ENCODE peak calls at places on chromosomes 6 and 20, in seven cellular contexts. One of them, this sample, is unnamed.

GRCh38 chr20:52130406-52130805 is 61.2 kb downstream of the ZFP64 start:
- DNase-seq in upper lobe of right lung: no peak
- DNase-seq in adrenal gland: no peak
- DNase-seq in cardiac muscle cell: peak; percentile 30
- DNase-seq in heart right ventricle: no peak
- DNase-seq in prostate gland: no peak
- DNase-seq in tibial artery: no peak
- DNase-seq in this sample: no peak

GRCh38 chr6:51271615-51272014 is 452.9 kb downstream of the TFAP2B start:
- DNase-seq in upper lobe of right lung: no peak
- DNase-seq in adrenal gland: no peak
- DNase-seq in cardiac muscle cell: no peak
- DNase-seq in prostate gland: no peak
- DNase-seq in heart right ventricle: no peak
- DNase-seq in tibial artery: no peak
- DNase-seq in this sample: no peak

GRCh38 chr6:4603291-4603690 is 172.9 kb upstream of the CDYL start:
- DNase-seq in heart right ventricle: peak; percentile 28
- DNase-seq in adrenal gland: no peak
- DNase-seq in tibial artery: peak; percentile 73
- DNase-seq in cardiac muscle cell: peak; percentile 97
- DNase-seq in prostate gland: no peak
- DNase-seq in upper lobe of right lung: peak; percentile 74
- DNase-seq in this sample: no peak

GRCh38 chr20:46130534-46130933 is 12.4 kb downstream of the CD40 start:
- DNase-seq in heart right ventricle: no peak
- DNase-seq in adrenal gland: no peak
- DNase-seq in prostate gland: no peak
- DNase-seq in upper lobe of right lung: peak; percentile 47
- DNase-seq in cardiac muscle cell: no peak
- DNase-seq in tibial artery: no peak
- DNase-seq in this sample: peak; percentile 52

GRCh38 chr6:100886078-100886477 is 4.9 kb upstream of the ASCC3 start:
- DNase-seq in tibial artery: no peak
- DNase-seq in adrenal gland: no peak
- DNase-seq in cardiac muscle cell: peak; percentile 25
- DNase-seq in upper lobe of right lung: no peak
- DNase-seq in prostate gland: no peak
- DNase-seq in heart right ventricle: no peak
- DNase-seq in this sample: no peak

GRCh38 chr20:63898882-63899558 is 4.1 kb downstream of the DNAJC5 start:
- DNase-seq in prostate gland: no peak
- DNase-seq in upper lobe of right lung: no peak
- DNase-seq in heart right ventricle: no peak
- DNase-seq in cardiac muscle cell: no peak
- DNase-seq in adrenal gland: no peak
- DNase-seq in tibial artery: no peak
- DNase-seq in this sample: no peak

GRCh38 chr20:45946149-45946970 is 11.9 kb downstream of the PCIF1 start:
- DNase-seq in prostate gland: no peak
- DNase-seq in adrenal gland: peak; percentile 84
- DNase-seq in tibial artery: peak; percentile 91
- DNase-seq in upper lobe of right lung: peak; percentile 76
- DNase-seq in cardiac muscle cell: peak; percentile 62
- DNase-seq in heart right ventricle: no peak
- DNase-seq in this sample: peak; percentile 80

GRCh38 chr6:113184291-113184690 is 672.9 kb upstream of the MARCKS start:
- DNase-seq in heart right ventricle: no peak
- DNase-seq in tibial artery: no peak
- DNase-seq in adrenal gland: no peak
- DNase-seq in cardiac muscle cell: peak; percentile 77
- DNase-seq in upper lobe of right lung: no peak
- DNase-seq in prostate gland: no peak
- DNase-seq in this sample: no peak

GRCh38 chr20:8250539-8251200 is 118.6 kb downstream of the PLCB1 start:
- DNase-seq in upper lobe of right lung: no peak
- DNase-seq in heart right ventricle: no peak
- DNase-seq in cardiac muscle cell: no peak
- DNase-seq in prostate gland: no peak
- DNase-seq in adrenal gland: no peak
- DNase-seq in tibial artery: no peak
- DNase-seq in this sample: no peak

GRCh38 chr20:1806456-1806855 is 88.8 kb upstream of the SIRPA start:
- DNase-seq in tibial artery: no peak
- DNase-seq in upper lobe of right lung: no peak
- DNase-seq in heart right ventricle: no peak
- DNase-seq in cardiac muscle cell: no peak
- DNase-seq in prostate gland: no peak
- DNase-seq in adrenal gland: no peak
- DNase-seq in this sample: no peak

GRCh38 chr6:125509477-125509876 is 207.7 kb upstream of the HDDC2 start:
- DNase-seq in upper lobe of right lung: no peak
- DNase-seq in adrenal gland: no peak
- DNase-seq in heart right ventricle: no peak
- DNase-seq in cardiac muscle cell: no peak
- DNase-seq in prostate gland: no peak
- DNase-seq in tibial artery: no peak
- DNase-seq in this sample: no peak

GRCh38 chr6:50899306-50899840 is 80.7 kb downstream of the TFAP2B start:
- DNase-seq in tibial artery: no peak
- DNase-seq in prostate gland: no peak
- DNase-seq in adrenal gland: no peak
- DNase-seq in heart right ventricle: no peak
- DNase-seq in upper lobe of right lung: no peak
- DNase-seq in cardiac muscle cell: no peak
- DNase-seq in this sample: no peak

GRCh38 chr6:169641461-169642085 is 60.3 kb downstream of the WDR27 start:
- DNase-seq in heart right ventricle: no peak
- DNase-seq in adrenal gland: no peak
- DNase-seq in prostate gland: no peak
- DNase-seq in cardiac muscle cell: no peak
- DNase-seq in tibial artery: no peak
- DNase-seq in upper lobe of right lung: no peak
- DNase-seq in this sample: no peak

GRCh38 chr6:170487707-170488329 is 65.3 kb downstream of the PSMB1 start:
- DNase-seq in tibial artery: no peak
- DNase-seq in adrenal gland: no peak
- DNase-seq in upper lobe of right lung: no peak
- DNase-seq in cardiac muscle cell: no peak
- DNase-seq in prostate gland: no peak
- DNase-seq in heart right ventricle: no peak
- DNase-seq in this sample: no peak

GRCh38 chr6:52300489-52300931 is 16.0 kb upstream of the MCM3 start:
- DNase-seq in cardiac muscle cell: no peak
- DNase-seq in prostate gland: no peak
- DNase-seq in adrenal gland: no peak
- DNase-seq in heart right ventricle: no peak
- DNase-seq in tibial artery: no peak
- DNase-seq in upper lobe of right lung: no peak
- DNase-seq in this sample: no peak

GRCh38 chr20:16575390-16576140 is 2.3 kb upstream of the KIF16B start:
- DNase-seq in upper lobe of right lung: no peak
- DNase-seq in heart right ventricle: no peak
- DNase-seq in prostate gland: no peak
- DNase-seq in cardiac muscle cell: no peak
- DNase-seq in tibial artery: no peak
- DNase-seq in adrenal gland: no peak
- DNase-seq in this sample: no peak

GRCh38 chr6:41040101-41040910 is 1.3 kb upstream of the UNC5CL start:
- DNase-seq in upper lobe of right lung: peak; percentile 73
- DNase-seq in tibial artery: no peak
- DNase-seq in heart right ventricle: no peak
- DNase-seq in prostate gland: no peak
- DNase-seq in cardiac muscle cell: no peak
- DNase-seq in adrenal gland: no peak
- DNase-seq in this sample: peak; percentile 90

GRCh38 chr6:14255916-14256315 is 138.3 kb downstream of the CD83 start:
- DNase-seq in upper lobe of right lung: no peak
- DNase-seq in tibial artery: no peak
- DNase-seq in cardiac muscle cell: no peak
- DNase-seq in adrenal gland: no peak
- DNase-seq in heart right ventricle: no peak
- DNase-seq in prostate gland: no peak
- DNase-seq in this sample: no peak

GRCh38 chr6:14246876-14247275 is 129.3 kb downstream of the CD83 start:
- DNase-seq in heart right ventricle: no peak
- DNase-seq in prostate gland: no peak
- DNase-seq in adrenal gland: no peak
- DNase-seq in upper lobe of right lung: no peak
- DNase-seq in tibial artery: no peak
- DNase-seq in cardiac muscle cell: no peak
- DNase-seq in this sample: no peak

GRCh38 chr6:14252271-14252850 is 134.8 kb downstream of the CD83 start:
- DNase-seq in tibial artery: no peak
- DNase-seq in prostate gland: no peak
- DNase-seq in upper lobe of right lung: no peak
- DNase-seq in adrenal gland: no peak
- DNase-seq in cardiac muscle cell: no peak
- DNase-seq in heart right ventricle: no peak
- DNase-seq in this sample: no peak

GRCh38 chr6:14254505-14254904 is 136.9 kb downstream of the CD83 start:
- DNase-seq in tibial artery: no peak
- DNase-seq in cardiac muscle cell: no peak
- DNase-seq in prostate gland: no peak
- DNase-seq in upper lobe of right lung: no peak
- DNase-seq in heart right ventricle: no peak
- DNase-seq in adrenal gland: no peak
- DNase-seq in this sample: no peak

DNA sequence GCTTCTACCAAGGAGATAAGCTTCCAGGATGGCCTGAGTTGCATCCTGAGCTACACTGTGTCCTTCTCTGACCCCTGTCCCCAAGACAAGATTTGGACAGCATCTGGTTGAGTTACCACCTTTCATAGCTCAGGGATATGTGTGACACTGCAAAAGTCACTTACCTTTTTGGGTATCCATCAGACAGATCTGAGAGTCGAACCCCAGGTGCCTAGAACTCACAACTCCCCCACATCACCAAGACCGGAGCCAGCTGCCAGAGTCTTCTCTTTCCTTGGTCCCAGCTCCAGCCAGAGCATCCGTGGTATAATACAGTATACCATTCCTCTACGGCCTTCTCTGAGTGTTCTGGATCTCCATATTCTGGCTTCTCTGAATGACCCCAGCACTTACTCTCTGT is 133.0 kb downstream of the CD83 start:
- DNase-seq in adrenal gland: no peak
- DNase-seq in heart right ventricle: no peak
- DNase-seq in prostate gland: no peak
- DNase-seq in cardiac muscle cell: no peak
- DNase-seq in tibial artery: no peak
- DNase-seq in upper lobe of right lung: no peak
- DNase-seq in this sample: no peak
- H3K4me1 ChIP-seq in adrenal gland: no peaks in the 10 kb centered on the region
- H3K4me1 ChIP-seq in heart right ventricle: no peaks in the 10 kb centered on the region
- H3K4me1 ChIP-seq in prostate gland: no peaks in the 10 kb centered on the region
- H3K4me1 ChIP-seq in cardiac muscle cell: no peaks in the 10 kb centered on the region
- H3K4me1 ChIP-seq in tibial artery: no peaks in the 10 kb centered on the region
- H3K4me1 ChIP-seq in upper lobe of right lung: no peaks in the 10 kb centered on the region
- H3K4me1 ChIP-seq in this sample: no peaks in the 10 kb centered on the region

GRCh38 chr6:158485411-158485810 is 74.5 kb upstream of the TMEM181 start:
- DNase-seq in adrenal gland: no peak
- DNase-seq in prostate gland: no peak
- DNase-seq in heart right ventricle: no peak
- DNase-seq in cardiac muscle cell: no peak
- DNase-seq in tibial artery: no peak
- DNase-seq in upper lobe of right lung: no peak
- DNase-seq in this sample: no peak

GRCh38 chr6:158487495-158487894 is 72.4 kb upstream of the TMEM181 start:
- DNase-seq in upper lobe of right lung: no peak
- DNase-seq in heart right ventricle: no peak
- DNase-seq in cardiac muscle cell: no peak
- DNase-seq in prostate gland: no peak
- DNase-seq in adrenal gland: no peak
- DNase-seq in tibial artery: no peak
- DNase-seq in this sample: no peak

GRCh38 chr6:158492881-158493280 is 67.0 kb upstream of the TMEM181 start:
- DNase-seq in upper lobe of right lung: no peak
- DNase-seq in prostate gland: no peak
- DNase-seq in heart right ventricle: no peak
- DNase-seq in adrenal gland: no peak
- DNase-seq in tibial artery: no peak
- DNase-seq in cardiac muscle cell: no peak
- DNase-seq in this sample: peak; percentile 79

GRCh38 chr6:158489441-158489840 is 70.5 kb upstream of the TMEM181 start:
- DNase-seq in prostate gland: no peak
- DNase-seq in adrenal gland: no peak
- DNase-seq in cardiac muscle cell: no peak
- DNase-seq in tibial artery: no peak
- DNase-seq in upper lobe of right lung: no peak
- DNase-seq in heart right ventricle: no peak
- DNase-seq in this sample: no peak

DNA sequence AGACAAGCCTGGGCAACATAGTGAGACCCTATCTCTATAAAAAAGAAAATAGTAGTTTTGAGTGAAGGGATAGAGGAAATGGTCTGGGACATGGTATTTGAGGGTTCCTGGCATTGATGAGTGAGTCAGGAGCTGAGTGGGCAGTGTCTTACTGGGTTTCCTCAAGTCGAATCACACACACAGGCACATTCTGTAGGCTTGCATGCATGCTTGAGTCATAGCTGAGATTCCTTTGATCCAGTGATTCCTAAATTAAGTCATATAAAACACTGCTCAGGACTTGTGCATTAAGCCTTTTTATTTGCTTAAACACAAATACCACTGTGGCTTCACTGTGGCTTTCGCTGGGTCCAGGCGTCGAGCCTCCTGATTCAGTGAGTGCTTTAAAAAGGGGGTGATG is 71.8 kb upstream of the TMEM181 start:
- DNase-seq in tibial artery: no peak
- DNase-seq in prostate gland: no peak
- DNase-seq in adrenal gland: no peak
- DNase-seq in cardiac muscle cell: peak; percentile 91
- DNase-seq in heart right ventricle: no peak
- DNase-seq in upper lobe of right lung: no peak
- DNase-seq in this sample: no peak
- H3K36me3 ChIP-seq in tibial artery: peaks cover 6% of the 10 kb centered on the region
- H3K36me3 ChIP-seq in prostate gland: no peaks in the 10 kb centered on the region
- H3K36me3 ChIP-seq in adrenal gland: no peaks in the 10 kb centered on the region
- H3K36me3 ChIP-seq in cardiac muscle cell: peaks cover 7% of the 10 kb centered on the region
- H3K36me3 ChIP-seq in heart right ventricle: no peaks in the 10 kb centered on the region
- H3K36me3 ChIP-seq in upper lobe of right lung: peaks cover 1% of the 10 kb centered on the region
- H3K36me3 ChIP-seq in this sample: no peaks in the 10 kb centered on the region

DNA sequence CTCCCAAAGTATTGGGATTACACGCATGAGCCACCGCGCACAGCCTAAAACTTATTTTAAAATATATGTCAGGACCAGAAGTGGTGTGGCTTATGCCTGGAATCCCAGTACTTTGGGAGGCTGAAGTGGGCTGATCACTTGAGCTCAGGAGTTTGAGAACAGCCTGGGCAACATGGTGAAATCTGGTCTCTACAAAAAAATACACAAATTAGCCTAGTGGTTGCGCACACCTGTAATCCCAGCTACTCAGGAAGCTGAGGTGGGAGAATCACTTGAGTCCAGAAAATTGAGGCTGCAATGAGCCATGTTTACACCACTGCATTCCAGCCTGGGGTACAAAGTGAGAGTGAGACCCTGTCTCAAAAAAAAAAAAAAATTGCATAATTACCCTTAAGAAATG is 13.7 kb downstream of the PXT1 start:
- DNase-seq in adrenal gland: no peak
- DNase-seq in upper lobe of right lung: no peak
- DNase-seq in prostate gland: no peak
- DNase-seq in tibial artery: no peak
- DNase-seq in cardiac muscle cell: no peak
- DNase-seq in heart right ventricle: no peak
- DNase-seq in this sample: no peak
- TF ChIP-seq CTCF in adrenal gland: peak; percentile 66
- TF ChIP-seq CTCF in upper lobe of right lung: no peak
- TF ChIP-seq CTCF in prostate gland: no peak
- TF ChIP-seq CTCF in tibial artery: no peak
- TF ChIP-seq CTCF in cardiac muscle cell: no peak
- TF ChIP-seq CTCF in heart right ventricle: no peak
- TF ChIP-seq CTCF in this sample: no peak

GRCh38 chr6:81950877-81951276 is 198.4 kb upstream of the TENT5A start:
- DNase-seq in prostate gland: no peak
- DNase-seq in upper lobe of right lung: no peak
- DNase-seq in adrenal gland: no peak
- DNase-seq in cardiac muscle cell: no peak
- DNase-seq in tibial artery: no peak
- DNase-seq in heart right ventricle: no peak
- DNase-seq in this sample: no peak
- H3K4me1 ChIP-seq in prostate gland: no peaks in the 10 kb centered on the region
- H3K4me1 ChIP-seq in upper lobe of right lung: no peaks in the 10 kb centered on the region
- H3K4me1 ChIP-seq in adrenal gland: no peaks in the 10 kb centered on the region
- H3K4me1 ChIP-seq in cardiac muscle cell: no peaks in the 10 kb centered on the region
- H3K4me1 ChIP-seq in tibial artery: no peaks in the 10 kb centered on the region
- H3K4me1 ChIP-seq in heart right ventricle: no peaks in the 10 kb centered on the region
- H3K4me1 ChIP-seq in this sample: no peaks in the 10 kb centered on the region